ENCODE peak calls at places on chromosomes 5 and 9, in six cellular contexts. G is endothelial cell of umbilical vein, S is lower lobe of right lung, D is tibial artery, H is colonic mucosa, T is substantia nigra. K is an unnamed sample.

GRCh38 chr5:76715734-76716455 is at the start of gene F2R:
- DNase-seq in G (peak; percentile 94), T (no peak), D (peak; percentile 72), H (peak; percentile 64), S (peak; percentile 61), K (no peak)

GRCh38 chr5:98309785-98310566 is 463.5 kb upstream of the RGMB start:
- DNase-seq in D (no peak), S (no peak), H (no peak), G (peak; percentile 95), T (no peak), K (peak; percentile 32)

GRCh38 chr5:4662845-4663244 is 477.3 kb upstream of the ADAMTS16 start:
- DNase-seq in T (no peak), G (no peak), S (no peak), D (no peak), H (no peak), K (no peak)

GRCh38 chr9:113520109-113520642 is 56.6 kb downstream of the RGS3 start:
- DNase-seq in D (no peak), S (no peak), H (no peak), T (no peak), G (peak; percentile 96), K (no peak)

GRCh38 chr9:110802416-110803035 is 133.9 kb downstream of the MUSK start:
- DNase-seq in T (no peak), S (no peak), D (no peak), G (no peak), H (no peak), K (no peak)

GRCh38 chr9:6351757-6352156 is 23.6 kb downstream of the TPD52L3 start:
- DNase-seq in S (no peak), D (no peak), T (no peak), G (no peak), H (no peak), K (no peak)

GRCh38 chr9:7185612-7186011 is 427.8 kb downstream of the KDM4C start:
- DNase-seq in D (no peak), H (no peak), S (no peak), G (peak; percentile 57), T (no peak), K (no peak)

GRCh38 chr5:157513182-157513581 is 53.2 kb downstream of the NIPAL4 start:
- DNase-seq in D (peak; percentile 49), H (peak; percentile 53), T (no peak), S (no peak), G (no peak), K (no peak)

GRCh38 chr5:7815757-7816534 is 35.0 kb downstream of the CFAP90 start:
- DNase-seq in G (peak; percentile 30), S (peak; percentile 86), H (peak; percentile 76), T (peak; percentile 70), D (peak; percentile 88), K (peak; percentile 73)

GRCh38 chr9:16347886-16348285 is 522.6 kb downstream of the BNC2 start:
- DNase-seq in S (no peak), D (no peak), T (no peak), H (no peak), G (no peak), K (no peak)

GRCh38 chr5:37722236-37723146 is 117.3 kb downstream of the GDNF start:
- DNase-seq in S (no peak), D (no peak), G (peak; percentile 14), H (no peak), T (no peak), K (no peak)

GRCh38 chr9:69582544-69583297 is 89.5 kb downstream of the APBA1 start:
- DNase-seq in H (no peak), D (no peak), S (no peak), T (no peak), G (peak; percentile 62), K (no peak)

GRCh38 chr9:101028346-101029299 is at the start of gene PLPPR1:
- DNase-seq in D (no peak), S (peak; percentile 77), G (peak; percentile 78), H (peak; percentile 76), T (peak; percentile 67), K (peak; percentile 85)

GRCh38 chr9:2109066-2109650 is 94.0 kb downstream of the SMARCA2 start:
- DNase-seq in G (no peak), H (no peak), T (no peak), S (no peak), D (no peak), K (no peak)

GRCh38 chr5:142906863-142907671 is 136.9 kb downstream of the ARHGAP26 start:
- DNase-seq in G (no peak), D (no peak), S (no peak), T (no peak), H (no peak), K (no peak)

GRCh38 chr9:76032652-76033373 is 142.3 kb downstream of the PCSK5 start:
- DNase-seq in H (no peak), S (no peak), G (no peak), D (no peak), T (no peak), K (no peak)

GRCh38 chr5:65480306-65480865 is 1.3 kb downstream of the ADAMTS6 start:
- DNase-seq in G (peak; percentile 91), D (peak; percentile 93), T (peak; percentile 22), S (peak; percentile 70), H (peak; percentile 81), K (peak; percentile 48)

DNA sequence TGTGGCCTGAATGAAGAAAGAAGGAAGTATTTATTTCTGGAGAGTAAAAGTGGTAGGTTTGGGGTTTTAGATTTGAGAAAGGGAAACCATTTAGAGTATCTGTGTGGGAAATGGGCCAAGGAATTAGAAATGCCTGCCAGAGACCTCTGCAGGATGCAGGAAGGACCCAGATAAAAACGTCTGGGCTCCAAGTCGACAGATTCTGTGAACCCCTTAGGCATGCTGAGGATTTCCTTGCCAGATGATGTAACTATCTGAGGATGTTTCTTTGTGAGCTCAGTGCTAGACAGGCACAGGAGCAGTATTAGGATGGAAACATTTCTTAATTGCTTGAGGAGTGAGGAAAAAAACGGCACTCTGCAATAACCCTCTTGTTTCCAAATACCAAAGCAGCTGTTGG is 251.8 kb upstream of the DMRT1 start:
- DNase-seq in T (no peak), S (no peak), D (no peak), H (no peak), G (peak; percentile 45), K (no peak)
- H3K27ac ChIP-seq in T (no peak overlapping the region), S (peak overlapping the region; percentile 42), D (no peak overlapping the region), H (no peak overlapping the region), G (no peak overlapping the region), K (no peak overlapping the region)

GRCh38 chr5:96566775-96567174 is 95.4 kb upstream of the CAST start:
- DNase-seq in S (no peak), G (no peak), H (no peak), D (no peak), T (no peak), K (no peak)

GRCh38 chr5:96567188-96567587 is 95.0 kb upstream of the CAST start:
- DNase-seq in H (no peak), G (peak; percentile 83), T (no peak), S (no peak), D (no peak), K (no peak)

GRCh38 chr5:96565843-96566242 is 96.3 kb upstream of the CAST start:
- DNase-seq in S (no peak), T (no peak), D (no peak), G (peak; percentile 79), H (no peak), K (no peak)

GRCh38 chr5:96562614-96563013 is 99.6 kb upstream of the CAST start:
- DNase-seq in H (no peak), S (no peak), G (peak; percentile 80), D (no peak), T (no peak), K (no peak)

GRCh38 chr5:96563816-96564215 is 98.4 kb upstream of the CAST start:
- DNase-seq in H (no peak), G (peak; percentile 52), D (no peak), T (no peak), S (no peak), K (no peak)
- H3K27ac ChIP-seq in H (no peak overlapping the region), G (peak overlapping the region; percentile 86), D (no peak overlapping the region), T (no peak overlapping the region), S (no peak overlapping the region), K (no peak overlapping the region)

GRCh38 chr5:148928141-148928540 is 101.7 kb downstream of the ADRB2 start:
- DNase-seq in T (no peak), H (no peak), G (peak; percentile 29), D (no peak), S (no peak), K (no peak)
- H3K27ac ChIP-seq in T (no peak overlapping the region), H (no peak overlapping the region), G (no peak overlapping the region), D (no peak overlapping the region), S (no peak overlapping the region), K (no peak overlapping the region)

GRCh38 chr9:36126016-36126786 is 10.3 kb upstream of the GLIPR2 start:
- DNase-seq in T (no peak), H (peak; percentile 82), D (no peak), S (no peak), G (no peak), K (no peak)
- H3K27ac ChIP-seq in T (peak overlapping the region; percentile 72), H (peak overlapping the region; percentile 68), D (no peak overlapping the region), S (peak overlapping the region; percentile 6), G (no peak overlapping the region), K (peak overlapping the region; percentile 37)

DNA sequence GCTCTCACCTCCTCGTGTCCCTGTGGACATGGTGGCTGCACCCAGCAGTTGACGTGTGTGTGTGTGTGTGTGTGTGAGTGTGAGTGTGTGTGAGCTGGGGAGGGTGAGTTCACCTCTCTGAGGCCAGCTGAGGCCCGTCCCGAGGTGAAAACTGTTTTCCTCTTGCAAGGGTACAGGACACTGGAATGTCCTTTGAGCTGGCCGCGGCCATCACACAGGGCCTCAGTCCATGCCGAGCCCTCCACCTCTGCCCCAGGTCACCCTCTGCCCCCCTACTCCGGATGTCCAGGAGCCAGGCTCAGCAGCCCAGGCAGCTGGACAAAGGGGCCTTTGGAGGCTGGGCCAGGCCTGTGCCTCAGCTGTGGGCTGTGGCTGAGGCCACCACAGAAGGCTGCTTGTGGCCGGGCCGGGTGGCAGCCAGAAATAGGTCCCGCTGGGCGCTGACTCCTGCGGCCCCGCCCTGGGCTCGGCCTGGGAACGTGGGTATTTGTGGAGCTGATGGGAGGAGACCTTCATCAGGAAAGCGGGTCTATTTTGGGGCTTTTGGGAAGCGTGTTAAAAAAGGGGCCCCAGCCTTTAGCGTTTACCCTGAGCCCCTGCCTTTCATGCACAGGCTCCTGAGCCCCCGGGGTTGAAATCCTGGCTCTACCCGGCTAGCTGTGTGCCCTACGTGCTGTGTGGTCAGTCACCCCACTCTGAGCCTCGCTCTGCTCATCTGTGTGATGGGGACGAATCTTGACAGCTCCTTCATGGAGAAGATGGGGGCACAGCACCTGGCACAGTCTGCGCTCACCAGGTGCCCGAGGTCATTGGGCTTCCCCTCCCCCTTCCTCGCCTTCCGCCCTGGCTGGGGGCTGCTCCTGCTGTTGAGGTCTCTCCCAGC is 75.1 kb upstream of the IER5L start:
- DNase-seq in H (no peak), T (peak; percentile 44), G (no peak), D (peak; percentile 91), S (peak; percentile 27), K (peak; percentile 69)
- H3K27ac ChIP-seq in H (no peak overlapping the region), T (peak overlapping the region; percentile 58), G (no peak overlapping the region), D (peak overlapping the region; percentile 82), S (no peak overlapping the region), K (peak overlapping the region; percentile 90)

DNA sequence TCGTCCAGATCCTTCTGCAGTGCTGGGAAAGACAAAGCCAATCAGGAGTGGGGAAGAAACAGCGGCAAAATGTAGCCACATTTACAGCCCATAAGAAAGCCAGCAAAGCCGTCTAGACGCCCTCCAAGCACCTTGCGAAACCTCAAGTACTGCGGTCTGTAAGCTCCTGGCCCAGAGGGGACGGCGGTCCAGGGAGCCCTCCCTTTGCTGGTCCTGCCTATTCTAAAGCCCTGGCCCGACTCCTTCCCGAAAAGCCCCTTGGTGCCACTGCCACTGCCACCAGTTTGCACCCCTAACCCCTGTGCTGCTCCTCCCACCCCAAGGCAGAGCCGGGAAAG is 1.1 kb downstream of the TOR1A start:
- DNase-seq in G (no peak), H (no peak), D (no peak), S (no peak), T (no peak), K (no peak)
- H3K27ac ChIP-seq in G (no peak overlapping the region), H (no peak overlapping the region), D (peak overlapping the region; percentile 71), S (peak overlapping the region; percentile 46), T (peak overlapping the region; percentile 35), K (no peak overlapping the region)

GRCh38 chr5:136221340-136221739 is 28.4 kb upstream of the SMIM32 start:
- DNase-seq in T (no peak), H (no peak), S (no peak), G (no peak), D (no peak), K (no peak)
- H3K27ac ChIP-seq in T (no peak overlapping the region), H (no peak overlapping the region), S (no peak overlapping the region), G (no peak overlapping the region), D (no peak overlapping the region), K (no peak overlapping the region)